ENCODE peak calls at places on chromosomes 5 and 9, in eight cellular contexts. One of them, this sample, is unnamed.

GRCh38 chr9:2126331-2126789 is 111.2 kb downstream of the SMARCA2 start:
- DNase-seq in activated T-helper 1 cell treated with anti-CD3 and anti-CD28 coated beads, Interleukin-2, amount 50 U/mL, for 16 hours: no peak
- DNase-seq in AG09309: no peak
- DNase-seq in mucosa of descending colon: no peak
- DNase-seq in stimulated activated CD4-positive, alpha-beta T cell treated with anti-CD3 and anti-CD28 coated beads, Interleukin-1b, Interleukin-23, amount 100 ng/mL, for 1 hour: no peak
- DNase-seq in ovary: peak; percentile 63
- DNase-seq in adipocyte: peak; percentile 27
- DNase-seq in A172: no peak
- DNase-seq in this sample: no peak

GRCh38 chr9:94168203-94169000 is 84.1 kb downstream of the PTPDC1 start:
- DNase-seq in activated T-helper 1 cell treated with anti-CD3 and anti-CD28 coated beads, Interleukin-2, amount 50 U/mL, for 16 hours: no peak
- DNase-seq in AG09309: no peak
- DNase-seq in mucosa of descending colon: no peak
- DNase-seq in stimulated activated CD4-positive, alpha-beta T cell treated with anti-CD3 and anti-CD28 coated beads, Interleukin-1b, Interleukin-23, amount 100 ng/mL, for 1 hour: no peak
- DNase-seq in ovary: no peak
- DNase-seq in adipocyte: peak; percentile 35
- DNase-seq in A172: no peak
- DNase-seq in this sample: no peak

GRCh38 chr5:177336112-177336511 is 15.4 kb downstream of the LMAN2 start:
- DNase-seq in activated T-helper 1 cell treated with anti-CD3 and anti-CD28 coated beads, Interleukin-2, amount 50 U/mL, for 16 hours: no peak
- DNase-seq in AG09309: no peak
- DNase-seq in mucosa of descending colon: peak; percentile 40
- DNase-seq in stimulated activated CD4-positive, alpha-beta T cell treated with anti-CD3 and anti-CD28 coated beads, Interleukin-1b, Interleukin-23, amount 100 ng/mL, for 1 hour: no peak
- DNase-seq in ovary: no peak
- DNase-seq in adipocyte: peak; percentile 14
- DNase-seq in A172: peak; percentile 35
- DNase-seq in this sample: peak; percentile 46

GRCh38 chr9:123225374-123225813 is 43.0 kb downstream of the STRBP start:
- DNase-seq in activated T-helper 1 cell treated with anti-CD3 and anti-CD28 coated beads, Interleukin-2, amount 50 U/mL, for 16 hours: peak; percentile 31
- DNase-seq in AG09309: peak; percentile 46
- DNase-seq in mucosa of descending colon: no peak
- DNase-seq in stimulated activated CD4-positive, alpha-beta T cell treated with anti-CD3 and anti-CD28 coated beads, Interleukin-1b, Interleukin-23, amount 100 ng/mL, for 1 hour: peak; percentile 19
- DNase-seq in ovary: no peak
- DNase-seq in adipocyte: peak; percentile 82
- DNase-seq in A172: peak; percentile 89
- DNase-seq in this sample: no peak

GRCh38 chr5:61280205-61280604 is 51.9 kb upstream of the ZSWIM6 start:
- DNase-seq in activated T-helper 1 cell treated with anti-CD3 and anti-CD28 coated beads, Interleukin-2, amount 50 U/mL, for 16 hours: no peak
- DNase-seq in AG09309: no peak
- DNase-seq in mucosa of descending colon: no peak
- DNase-seq in stimulated activated CD4-positive, alpha-beta T cell treated with anti-CD3 and anti-CD28 coated beads, Interleukin-1b, Interleukin-23, amount 100 ng/mL, for 1 hour: no peak
- DNase-seq in ovary: no peak
- DNase-seq in adipocyte: peak; percentile 59
- DNase-seq in A172: peak; percentile 81
- DNase-seq in this sample: no peak

GRCh38 chr9:2267171-2267740 is 252.1 kb downstream of the SMARCA2 start:
- DNase-seq in activated T-helper 1 cell treated with anti-CD3 and anti-CD28 coated beads, Interleukin-2, amount 50 U/mL, for 16 hours: no peak
- DNase-seq in AG09309: no peak
- DNase-seq in mucosa of descending colon: no peak
- DNase-seq in stimulated activated CD4-positive, alpha-beta T cell treated with anti-CD3 and anti-CD28 coated beads, Interleukin-1b, Interleukin-23, amount 100 ng/mL, for 1 hour: no peak
- DNase-seq in ovary: peak; percentile 52
- DNase-seq in adipocyte: no peak
- DNase-seq in A172: no peak
- DNase-seq in this sample: no peak

GRCh38 chr9:121280715-121281613 is 13.0 kb downstream of the GSN start:
- DNase-seq in activated T-helper 1 cell treated with anti-CD3 and anti-CD28 coated beads, Interleukin-2, amount 50 U/mL, for 16 hours: no peak
- DNase-seq in AG09309: no peak
- DNase-seq in mucosa of descending colon: no peak
- DNase-seq in stimulated activated CD4-positive, alpha-beta T cell treated with anti-CD3 and anti-CD28 coated beads, Interleukin-1b, Interleukin-23, amount 100 ng/mL, for 1 hour: no peak
- DNase-seq in ovary: no peak
- DNase-seq in adipocyte: no peak
- DNase-seq in A172: no peak
- DNase-seq in this sample: no peak

GRCh38 chr5:132526290-132526973 is 16.9 kb downstream of the IL5 start:
- DNase-seq in activated T-helper 1 cell treated with anti-CD3 and anti-CD28 coated beads, Interleukin-2, amount 50 U/mL, for 16 hours: no peak
- DNase-seq in AG09309: no peak
- DNase-seq in mucosa of descending colon: peak; percentile 48
- DNase-seq in stimulated activated CD4-positive, alpha-beta T cell treated with anti-CD3 and anti-CD28 coated beads, Interleukin-1b, Interleukin-23, amount 100 ng/mL, for 1 hour: no peak
- DNase-seq in ovary: peak; percentile 37
- DNase-seq in adipocyte: peak; percentile 86
- DNase-seq in A172: peak; percentile 62
- DNase-seq in this sample: peak; percentile 49

GRCh38 chr9:134617246-134617645 is 24.4 kb upstream of the COL5A1 start:
- DNase-seq in activated T-helper 1 cell treated with anti-CD3 and anti-CD28 coated beads, Interleukin-2, amount 50 U/mL, for 16 hours: no peak
- DNase-seq in AG09309: no peak
- DNase-seq in mucosa of descending colon: no peak
- DNase-seq in stimulated activated CD4-positive, alpha-beta T cell treated with anti-CD3 and anti-CD28 coated beads, Interleukin-1b, Interleukin-23, amount 100 ng/mL, for 1 hour: no peak
- DNase-seq in ovary: no peak
- DNase-seq in adipocyte: no peak
- DNase-seq in A172: no peak
- DNase-seq in this sample: peak; percentile 13

GRCh38 chr9:84736076-84736475 is 66.5 kb downstream of the NTRK2 start:
- DNase-seq in activated T-helper 1 cell treated with anti-CD3 and anti-CD28 coated beads, Interleukin-2, amount 50 U/mL, for 16 hours: no peak
- DNase-seq in AG09309: no peak
- DNase-seq in mucosa of descending colon: no peak
- DNase-seq in stimulated activated CD4-positive, alpha-beta T cell treated with anti-CD3 and anti-CD28 coated beads, Interleukin-1b, Interleukin-23, amount 100 ng/mL, for 1 hour: no peak
- DNase-seq in ovary: no peak
- DNase-seq in adipocyte: no peak
- DNase-seq in A172: no peak
- DNase-seq in this sample: no peak

GRCh38 chr5:4802044-4802443 is 338.1 kb upstream of the ADAMTS16 start:
- DNase-seq in activated T-helper 1 cell treated with anti-CD3 and anti-CD28 coated beads, Interleukin-2, amount 50 U/mL, for 16 hours: no peak
- DNase-seq in AG09309: no peak
- DNase-seq in mucosa of descending colon: no peak
- DNase-seq in stimulated activated CD4-positive, alpha-beta T cell treated with anti-CD3 and anti-CD28 coated beads, Interleukin-1b, Interleukin-23, amount 100 ng/mL, for 1 hour: no peak
- DNase-seq in ovary: no peak
- DNase-seq in adipocyte: no peak
- DNase-seq in A172: peak; percentile 4
- DNase-seq in this sample: no peak

GRCh38 chr9:93952119-93952783 is 2.9 kb downstream of the BARX1 start:
- DNase-seq in activated T-helper 1 cell treated with anti-CD3 and anti-CD28 coated beads, Interleukin-2, amount 50 U/mL, for 16 hours: no peak
- DNase-seq in AG09309: no peak
- DNase-seq in mucosa of descending colon: no peak
- DNase-seq in stimulated activated CD4-positive, alpha-beta T cell treated with anti-CD3 and anti-CD28 coated beads, Interleukin-1b, Interleukin-23, amount 100 ng/mL, for 1 hour: no peak
- DNase-seq in ovary: no peak
- DNase-seq in adipocyte: no peak
- DNase-seq in A172: no peak
- DNase-seq in this sample: no peak

GRCh38 chr5:74378464-74378863 is 262.1 kb downstream of the ENC1 start:
- DNase-seq in activated T-helper 1 cell treated with anti-CD3 and anti-CD28 coated beads, Interleukin-2, amount 50 U/mL, for 16 hours: no peak
- DNase-seq in AG09309: peak; percentile 25
- DNase-seq in mucosa of descending colon: no peak
- DNase-seq in stimulated activated CD4-positive, alpha-beta T cell treated with anti-CD3 and anti-CD28 coated beads, Interleukin-1b, Interleukin-23, amount 100 ng/mL, for 1 hour: no peak
- DNase-seq in ovary: no peak
- DNase-seq in adipocyte: peak; percentile 14
- DNase-seq in A172: no peak
- DNase-seq in this sample: no peak

GRCh38 chr9:108889649-108890067 is 27.6 kb downstream of the ACTL7A start:
- DNase-seq in activated T-helper 1 cell treated with anti-CD3 and anti-CD28 coated beads, Interleukin-2, amount 50 U/mL, for 16 hours: no peak
- DNase-seq in AG09309: peak; percentile 7
- DNase-seq in mucosa of descending colon: no peak
- DNase-seq in stimulated activated CD4-positive, alpha-beta T cell treated with anti-CD3 and anti-CD28 coated beads, Interleukin-1b, Interleukin-23, amount 100 ng/mL, for 1 hour: no peak
- DNase-seq in ovary: no peak
- DNase-seq in adipocyte: peak; percentile 40
- DNase-seq in A172: peak; percentile 40
- DNase-seq in this sample: no peak

GRCh38 chr5:128782446-128782845 is 182.8 kb upstream of the SLC27A6 start:
- DNase-seq in activated T-helper 1 cell treated with anti-CD3 and anti-CD28 coated beads, Interleukin-2, amount 50 U/mL, for 16 hours: no peak
- DNase-seq in AG09309: peak; percentile 82
- DNase-seq in mucosa of descending colon: no peak
- DNase-seq in stimulated activated CD4-positive, alpha-beta T cell treated with anti-CD3 and anti-CD28 coated beads, Interleukin-1b, Interleukin-23, amount 100 ng/mL, for 1 hour: no peak
- DNase-seq in ovary: no peak
- DNase-seq in adipocyte: peak; percentile 72
- DNase-seq in A172: peak; percentile 93
- DNase-seq in this sample: no peak

GRCh38 chr9:2623866-2624682 is 2.5 kb downstream of the VLDLR start:
- DNase-seq in activated T-helper 1 cell treated with anti-CD3 and anti-CD28 coated beads, Interleukin-2, amount 50 U/mL, for 16 hours: no peak
- DNase-seq in AG09309: no peak
- DNase-seq in mucosa of descending colon: no peak
- DNase-seq in stimulated activated CD4-positive, alpha-beta T cell treated with anti-CD3 and anti-CD28 coated beads, Interleukin-1b, Interleukin-23, amount 100 ng/mL, for 1 hour: no peak
- DNase-seq in ovary: no peak
- DNase-seq in adipocyte: no peak
- DNase-seq in A172: no peak
- DNase-seq in this sample: no peak